ENCODE peak calls at places on chromosomes 12 and 14, in seven cellular contexts. One of them, this sample, is unnamed.

GRCh38 chr14:99026471-99026870 is 245.5 kb downstream of the BCL11B start:
- DNase-seq in endodermal cell: peak; percentile 57
- DNase-seq in lung: no peak
- DNase-seq in stimulated activated naive CD4-positive, alpha-beta T cell treated with Interleukin-2 at 50 U/mL for 16 hours: no peak
- DNase-seq in activated T-helper 1 cell treated with anti-CD3 and anti-CD28 coated beads, Interleukin-12 subunit alpha, Interleukin-12 subunit beta, Interleukin-2, Interleukin-4 antibody, amounts not matched to agents 30 ng/mL and 10 ng/mL and 1 ng/mL, durations not matched to agents 14 hours and 24 hours and 36 hours: no peak
- DNase-seq in GM23248: no peak
- DNase-seq in stimulated activated CD8-positive, alpha-beta memory T cell treated with anti-CD3 and anti-CD28 coated beads, Interleukin-4, amount 100 ng/mL, for 24 hours: no peak
- DNase-seq in this sample: no peak

GRCh38 chr12:70154960-70155589 is 88.2 kb upstream of the CNOT2 start:
- DNase-seq in stimulated activated CD8-positive, alpha-beta memory T cell treated with anti-CD3 and anti-CD28 coated beads, Interleukin-4, amount 100 ng/mL, for 24 hours: no peak
- DNase-seq in lung: no peak
- DNase-seq in endodermal cell: no peak
- DNase-seq in GM23248: no peak
- DNase-seq in stimulated activated naive CD4-positive, alpha-beta T cell treated with Interleukin-2 at 50 U/mL for 16 hours: no peak
- DNase-seq in activated T-helper 1 cell treated with anti-CD3 and anti-CD28 coated beads, Interleukin-12 subunit alpha, Interleukin-12 subunit beta, Interleukin-2, Interleukin-4 antibody, amounts not matched to agents 30 ng/mL and 10 ng/mL and 1 ng/mL, durations not matched to agents 14 hours and 24 hours and 36 hours: no peak
- DNase-seq in this sample: no peak

GRCh38 chr12:12563529-12563928 is 866 bp upstream of the DUSP16 start:
- DNase-seq in stimulated activated CD8-positive, alpha-beta memory T cell treated with anti-CD3 and anti-CD28 coated beads, Interleukin-4, amount 100 ng/mL, for 24 hours: no peak
- DNase-seq in GM23248: peak; percentile 52
- DNase-seq in endodermal cell: no peak
- DNase-seq in stimulated activated naive CD4-positive, alpha-beta T cell treated with Interleukin-2 at 50 U/mL for 16 hours: no peak
- DNase-seq in lung: no peak
- DNase-seq in activated T-helper 1 cell treated with anti-CD3 and anti-CD28 coated beads, Interleukin-12 subunit alpha, Interleukin-12 subunit beta, Interleukin-2, Interleukin-4 antibody, amounts not matched to agents 30 ng/mL and 10 ng/mL and 1 ng/mL, durations not matched to agents 14 hours and 24 hours and 36 hours: no peak
- DNase-seq in this sample: no peak

GRCh38 chr12:20220339-20220738 is 148.0 kb upstream of the PDE3A start:
- DNase-seq in stimulated activated naive CD4-positive, alpha-beta T cell treated with Interleukin-2 at 50 U/mL for 16 hours: no peak
- DNase-seq in stimulated activated CD8-positive, alpha-beta memory T cell treated with anti-CD3 and anti-CD28 coated beads, Interleukin-4, amount 100 ng/mL, for 24 hours: no peak
- DNase-seq in GM23248: peak; percentile 44
- DNase-seq in activated T-helper 1 cell treated with anti-CD3 and anti-CD28 coated beads, Interleukin-12 subunit alpha, Interleukin-12 subunit beta, Interleukin-2, Interleukin-4 antibody, amounts not matched to agents 30 ng/mL and 10 ng/mL and 1 ng/mL, durations not matched to agents 14 hours and 24 hours and 36 hours: no peak
- DNase-seq in endodermal cell: no peak
- DNase-seq in lung: no peak
- DNase-seq in this sample: peak; percentile 3

GRCh38 chr14:61632401-61633195 is 62.7 kb upstream of the HIF1A start:
- DNase-seq in activated T-helper 1 cell treated with anti-CD3 and anti-CD28 coated beads, Interleukin-12 subunit alpha, Interleukin-12 subunit beta, Interleukin-2, Interleukin-4 antibody, amounts not matched to agents 30 ng/mL and 10 ng/mL and 1 ng/mL, durations not matched to agents 14 hours and 24 hours and 36 hours: no peak
- DNase-seq in lung: no peak
- DNase-seq in stimulated activated naive CD4-positive, alpha-beta T cell treated with Interleukin-2 at 50 U/mL for 16 hours: no peak
- DNase-seq in GM23248: no peak
- DNase-seq in endodermal cell: no peak
- DNase-seq in stimulated activated CD8-positive, alpha-beta memory T cell treated with anti-CD3 and anti-CD28 coated beads, Interleukin-4, amount 100 ng/mL, for 24 hours: no peak
- DNase-seq in this sample: no peak

GRCh38 chr12:52543985-52544888 is 8.7 kb downstream of the KRT71 start:
- DNase-seq in stimulated activated naive CD4-positive, alpha-beta T cell treated with Interleukin-2 at 50 U/mL for 16 hours: no peak
- DNase-seq in GM23248: peak; percentile 77
- DNase-seq in activated T-helper 1 cell treated with anti-CD3 and anti-CD28 coated beads, Interleukin-12 subunit alpha, Interleukin-12 subunit beta, Interleukin-2, Interleukin-4 antibody, amounts not matched to agents 30 ng/mL and 10 ng/mL and 1 ng/mL, durations not matched to agents 14 hours and 24 hours and 36 hours: no peak
- DNase-seq in lung: no peak
- DNase-seq in stimulated activated CD8-positive, alpha-beta memory T cell treated with anti-CD3 and anti-CD28 coated beads, Interleukin-4, amount 100 ng/mL, for 24 hours: no peak
- DNase-seq in endodermal cell: peak; percentile 74
- DNase-seq in this sample: no peak

GRCh38 chr12:121128908-121129704 is 3.6 kb upstream of the P2RX7 start:
- DNase-seq in stimulated activated CD8-positive, alpha-beta memory T cell treated with anti-CD3 and anti-CD28 coated beads, Interleukin-4, amount 100 ng/mL, for 24 hours: peak; percentile 75
- DNase-seq in endodermal cell: peak; percentile 83
- DNase-seq in stimulated activated naive CD4-positive, alpha-beta T cell treated with Interleukin-2 at 50 U/mL for 16 hours: peak; percentile 84
- DNase-seq in activated T-helper 1 cell treated with anti-CD3 and anti-CD28 coated beads, Interleukin-12 subunit alpha, Interleukin-12 subunit beta, Interleukin-2, Interleukin-4 antibody, amounts not matched to agents 30 ng/mL and 10 ng/mL and 1 ng/mL, durations not matched to agents 14 hours and 24 hours and 36 hours: peak; percentile 81
- DNase-seq in GM23248: peak; percentile 52
- DNase-seq in lung: peak; percentile 89
- DNase-seq in this sample: no peak

GRCh38 chr14:24576178-24576577 is at the start of gene CTSG:
- DNase-seq in stimulated activated naive CD4-positive, alpha-beta T cell treated with Interleukin-2 at 50 U/mL for 16 hours: no peak
- DNase-seq in GM23248: no peak
- DNase-seq in endodermal cell: no peak
- DNase-seq in lung: no peak
- DNase-seq in activated T-helper 1 cell treated with anti-CD3 and anti-CD28 coated beads, Interleukin-12 subunit alpha, Interleukin-12 subunit beta, Interleukin-2, Interleukin-4 antibody, amounts not matched to agents 30 ng/mL and 10 ng/mL and 1 ng/mL, durations not matched to agents 14 hours and 24 hours and 36 hours: no peak
- DNase-seq in stimulated activated CD8-positive, alpha-beta memory T cell treated with anti-CD3 and anti-CD28 coated beads, Interleukin-4, amount 100 ng/mL, for 24 hours: no peak
- DNase-seq in this sample: no peak

GRCh38 chr14:80223696-80224465 is 12.6 kb upstream of the DIO2 start:
- DNase-seq in stimulated activated CD8-positive, alpha-beta memory T cell treated with anti-CD3 and anti-CD28 coated beads, Interleukin-4, amount 100 ng/mL, for 24 hours: no peak
- DNase-seq in lung: no peak
- DNase-seq in activated T-helper 1 cell treated with anti-CD3 and anti-CD28 coated beads, Interleukin-12 subunit alpha, Interleukin-12 subunit beta, Interleukin-2, Interleukin-4 antibody, amounts not matched to agents 30 ng/mL and 10 ng/mL and 1 ng/mL, durations not matched to agents 14 hours and 24 hours and 36 hours: no peak
- DNase-seq in GM23248: peak; percentile 20
- DNase-seq in stimulated activated naive CD4-positive, alpha-beta T cell treated with Interleukin-2 at 50 U/mL for 16 hours: no peak
- DNase-seq in endodermal cell: no peak
- DNase-seq in this sample: no peak

GRCh38 chr14:75231320-75231719 is 47.3 kb upstream of the FOS start:
- DNase-seq in activated T-helper 1 cell treated with anti-CD3 and anti-CD28 coated beads, Interleukin-12 subunit alpha, Interleukin-12 subunit beta, Interleukin-2, Interleukin-4 antibody, amounts not matched to agents 30 ng/mL and 10 ng/mL and 1 ng/mL, durations not matched to agents 14 hours and 24 hours and 36 hours: no peak
- DNase-seq in endodermal cell: no peak
- DNase-seq in stimulated activated CD8-positive, alpha-beta memory T cell treated with anti-CD3 and anti-CD28 coated beads, Interleukin-4, amount 100 ng/mL, for 24 hours: no peak
- DNase-seq in lung: no peak
- DNase-seq in stimulated activated naive CD4-positive, alpha-beta T cell treated with Interleukin-2 at 50 U/mL for 16 hours: no peak
- DNase-seq in GM23248: no peak
- DNase-seq in this sample: no peak

GRCh38 chr14:50013198-50013918 is 103.0 kb downstream of the VCPKMT start:
- DNase-seq in stimulated activated naive CD4-positive, alpha-beta T cell treated with Interleukin-2 at 50 U/mL for 16 hours: no peak
- DNase-seq in endodermal cell: no peak
- DNase-seq in lung: no peak
- DNase-seq in stimulated activated CD8-positive, alpha-beta memory T cell treated with anti-CD3 and anti-CD28 coated beads, Interleukin-4, amount 100 ng/mL, for 24 hours: no peak
- DNase-seq in GM23248: peak; percentile 64
- DNase-seq in activated T-helper 1 cell treated with anti-CD3 and anti-CD28 coated beads, Interleukin-12 subunit alpha, Interleukin-12 subunit beta, Interleukin-2, Interleukin-4 antibody, amounts not matched to agents 30 ng/mL and 10 ng/mL and 1 ng/mL, durations not matched to agents 14 hours and 24 hours and 36 hours: no peak
- DNase-seq in this sample: no peak

GRCh38 chr12:94783862-94784261 is 133.5 kb upstream of the TMCC3 start:
- DNase-seq in stimulated activated CD8-positive, alpha-beta memory T cell treated with anti-CD3 and anti-CD28 coated beads, Interleukin-4, amount 100 ng/mL, for 24 hours: no peak
- DNase-seq in activated T-helper 1 cell treated with anti-CD3 and anti-CD28 coated beads, Interleukin-12 subunit alpha, Interleukin-12 subunit beta, Interleukin-2, Interleukin-4 antibody, amounts not matched to agents 30 ng/mL and 10 ng/mL and 1 ng/mL, durations not matched to agents 14 hours and 24 hours and 36 hours: no peak
- DNase-seq in endodermal cell: no peak
- DNase-seq in lung: no peak
- DNase-seq in stimulated activated naive CD4-positive, alpha-beta T cell treated with Interleukin-2 at 50 U/mL for 16 hours: no peak
- DNase-seq in GM23248: peak; percentile 66
- DNase-seq in this sample: peak; percentile 27

GRCh38 chr14:94180655-94181271 is 6.6 kb downstream of the PPP4R4 start:
- DNase-seq in stimulated activated CD8-positive, alpha-beta memory T cell treated with anti-CD3 and anti-CD28 coated beads, Interleukin-4, amount 100 ng/mL, for 24 hours: no peak
- DNase-seq in GM23248: peak; percentile 63
- DNase-seq in lung: no peak
- DNase-seq in endodermal cell: no peak
- DNase-seq in activated T-helper 1 cell treated with anti-CD3 and anti-CD28 coated beads, Interleukin-12 subunit alpha, Interleukin-12 subunit beta, Interleukin-2, Interleukin-4 antibody, amounts not matched to agents 30 ng/mL and 10 ng/mL and 1 ng/mL, durations not matched to agents 14 hours and 24 hours and 36 hours: no peak
- DNase-seq in stimulated activated naive CD4-positive, alpha-beta T cell treated with Interleukin-2 at 50 U/mL for 16 hours: no peak
- DNase-seq in this sample: peak; percentile 7

GRCh38 chr12:122867701-122868461 is 28.0 kb downstream of the VPS37B start:
- DNase-seq in lung: no peak
- DNase-seq in stimulated activated CD8-positive, alpha-beta memory T cell treated with anti-CD3 and anti-CD28 coated beads, Interleukin-4, amount 100 ng/mL, for 24 hours: no peak
- DNase-seq in stimulated activated naive CD4-positive, alpha-beta T cell treated with Interleukin-2 at 50 U/mL for 16 hours: no peak
- DNase-seq in activated T-helper 1 cell treated with anti-CD3 and anti-CD28 coated beads, Interleukin-12 subunit alpha, Interleukin-12 subunit beta, Interleukin-2, Interleukin-4 antibody, amounts not matched to agents 30 ng/mL and 10 ng/mL and 1 ng/mL, durations not matched to agents 14 hours and 24 hours and 36 hours: no peak
- DNase-seq in endodermal cell: peak; percentile 94
- DNase-seq in GM23248: no peak
- DNase-seq in this sample: no peak

GRCh38 chr14:93304771-93305170 is 28.1 kb downstream of the BTBD7 start:
- DNase-seq in stimulated activated naive CD4-positive, alpha-beta T cell treated with Interleukin-2 at 50 U/mL for 16 hours: no peak
- DNase-seq in activated T-helper 1 cell treated with anti-CD3 and anti-CD28 coated beads, Interleukin-12 subunit alpha, Interleukin-12 subunit beta, Interleukin-2, Interleukin-4 antibody, amounts not matched to agents 30 ng/mL and 10 ng/mL and 1 ng/mL, durations not matched to agents 14 hours and 24 hours and 36 hours: no peak
- DNase-seq in stimulated activated CD8-positive, alpha-beta memory T cell treated with anti-CD3 and anti-CD28 coated beads, Interleukin-4, amount 100 ng/mL, for 24 hours: no peak
- DNase-seq in endodermal cell: no peak
- DNase-seq in GM23248: peak; percentile 77
- DNase-seq in lung: no peak
- DNase-seq in this sample: peak; percentile 23

GRCh38 chr12:57694459-57695019 is 607 bp downstream of the OS9 start:
- DNase-seq in activated T-helper 1 cell treated with anti-CD3 and anti-CD28 coated beads, Interleukin-12 subunit alpha, Interleukin-12 subunit beta, Interleukin-2, Interleukin-4 antibody, amounts not matched to agents 30 ng/mL and 10 ng/mL and 1 ng/mL, durations not matched to agents 14 hours and 24 hours and 36 hours: no peak
- DNase-seq in lung: no peak
- DNase-seq in stimulated activated CD8-positive, alpha-beta memory T cell treated with anti-CD3 and anti-CD28 coated beads, Interleukin-4, amount 100 ng/mL, for 24 hours: no peak
- DNase-seq in GM23248: peak; percentile 46
- DNase-seq in stimulated activated naive CD4-positive, alpha-beta T cell treated with Interleukin-2 at 50 U/mL for 16 hours: no peak
- DNase-seq in endodermal cell: peak; percentile 59
- DNase-seq in this sample: no peak

GRCh38 chr12:666066-666465 is 2.8 kb upstream of the NINJ2 start:
- DNase-seq in stimulated activated naive CD4-positive, alpha-beta T cell treated with Interleukin-2 at 50 U/mL for 16 hours: no peak
- DNase-seq in lung: no peak
- DNase-seq in stimulated activated CD8-positive, alpha-beta memory T cell treated with anti-CD3 and anti-CD28 coated beads, Interleukin-4, amount 100 ng/mL, for 24 hours: no peak
- DNase-seq in GM23248: no peak
- DNase-seq in activated T-helper 1 cell treated with anti-CD3 and anti-CD28 coated beads, Interleukin-12 subunit alpha, Interleukin-12 subunit beta, Interleukin-2, Interleukin-4 antibody, amounts not matched to agents 30 ng/mL and 10 ng/mL and 1 ng/mL, durations not matched to agents 14 hours and 24 hours and 36 hours: no peak
- DNase-seq in endodermal cell: no peak
- DNase-seq in this sample: no peak

GRCh38 chr12:132618683-132619043 is at the start of gene P2RX2:
- DNase-seq in stimulated activated naive CD4-positive, alpha-beta T cell treated with Interleukin-2 at 50 U/mL for 16 hours: no peak
- DNase-seq in stimulated activated CD8-positive, alpha-beta memory T cell treated with anti-CD3 and anti-CD28 coated beads, Interleukin-4, amount 100 ng/mL, for 24 hours: no peak
- DNase-seq in endodermal cell: no peak
- DNase-seq in activated T-helper 1 cell treated with anti-CD3 and anti-CD28 coated beads, Interleukin-12 subunit alpha, Interleukin-12 subunit beta, Interleukin-2, Interleukin-4 antibody, amounts not matched to agents 30 ng/mL and 10 ng/mL and 1 ng/mL, durations not matched to agents 14 hours and 24 hours and 36 hours: no peak
- DNase-seq in GM23248: no peak
- DNase-seq in lung: no peak
- DNase-seq in this sample: no peak

GRCh38 chr12:112419269-112420133 is 754 bp downstream of the PTPN11 start:
- DNase-seq in activated T-helper 1 cell treated with anti-CD3 and anti-CD28 coated beads, Interleukin-12 subunit alpha, Interleukin-12 subunit beta, Interleukin-2, Interleukin-4 antibody, amounts not matched to agents 30 ng/mL and 10 ng/mL and 1 ng/mL, durations not matched to agents 14 hours and 24 hours and 36 hours: no peak
- DNase-seq in stimulated activated naive CD4-positive, alpha-beta T cell treated with Interleukin-2 at 50 U/mL for 16 hours: no peak
- DNase-seq in stimulated activated CD8-positive, alpha-beta memory T cell treated with anti-CD3 and anti-CD28 coated beads, Interleukin-4, amount 100 ng/mL, for 24 hours: no peak
- DNase-seq in GM23248: peak; percentile 93
- DNase-seq in lung: peak; percentile 74
- DNase-seq in endodermal cell: peak; percentile 92
- DNase-seq in this sample: peak; percentile 45

GRCh38 chr14:90159147-90159546 is 97.2 kb upstream of the PSMC1 start:
- DNase-seq in activated T-helper 1 cell treated with anti-CD3 and anti-CD28 coated beads, Interleukin-12 subunit alpha, Interleukin-12 subunit beta, Interleukin-2, Interleukin-4 antibody, amounts not matched to agents 30 ng/mL and 10 ng/mL and 1 ng/mL, durations not matched to agents 14 hours and 24 hours and 36 hours: no peak
- DNase-seq in stimulated activated naive CD4-positive, alpha-beta T cell treated with Interleukin-2 at 50 U/mL for 16 hours: no peak
- DNase-seq in endodermal cell: no peak
- DNase-seq in GM23248: no peak
- DNase-seq in lung: no peak
- DNase-seq in stimulated activated CD8-positive, alpha-beta memory T cell treated with anti-CD3 and anti-CD28 coated beads, Interleukin-4, amount 100 ng/mL, for 24 hours: no peak
- DNase-seq in this sample: no peak

GRCh38 chr12:75437564-75437963 is 43.0 kb upstream of the GLIPR1 start:
- DNase-seq in activated T-helper 1 cell treated with anti-CD3 and anti-CD28 coated beads, Interleukin-12 subunit alpha, Interleukin-12 subunit beta, Interleukin-2, Interleukin-4 antibody, amounts not matched to agents 30 ng/mL and 10 ng/mL and 1 ng/mL, durations not matched to agents 14 hours and 24 hours and 36 hours: no peak
- DNase-seq in stimulated activated naive CD4-positive, alpha-beta T cell treated with Interleukin-2 at 50 U/mL for 16 hours: peak; percentile 12
- DNase-seq in endodermal cell: no peak
- DNase-seq in stimulated activated CD8-positive, alpha-beta memory T cell treated with anti-CD3 and anti-CD28 coated beads, Interleukin-4, amount 100 ng/mL, for 24 hours: no peak
- DNase-seq in GM23248: peak; percentile 54
- DNase-seq in lung: no peak
- DNase-seq in this sample: no peak

GRCh38 chr12:24948816-24949722 is at the start of gene BCAT1:
- DNase-seq in endodermal cell: peak; percentile 94
- DNase-seq in stimulated activated naive CD4-positive, alpha-beta T cell treated with Interleukin-2 at 50 U/mL for 16 hours: peak; percentile 19
- DNase-seq in GM23248: peak; percentile 92
- DNase-seq in activated T-helper 1 cell treated with anti-CD3 and anti-CD28 coated beads, Interleukin-12 subunit alpha, Interleukin-12 subunit beta, Interleukin-2, Interleukin-4 antibody, amounts not matched to agents 30 ng/mL and 10 ng/mL and 1 ng/mL, durations not matched to agents 14 hours and 24 hours and 36 hours: peak; percentile 33
- DNase-seq in stimulated activated CD8-positive, alpha-beta memory T cell treated with anti-CD3 and anti-CD28 coated beads, Interleukin-4, amount 100 ng/mL, for 24 hours: peak; percentile 36
- DNase-seq in lung: peak; percentile 76
- DNase-seq in this sample: no peak

GRCh38 chr12:124685689-124685993 is 118.2 kb upstream of the NCOR2 start:
- DNase-seq in lung: no peak
- DNase-seq in endodermal cell: no peak
- DNase-seq in stimulated activated naive CD4-positive, alpha-beta T cell treated with Interleukin-2 at 50 U/mL for 16 hours: no peak
- DNase-seq in activated T-helper 1 cell treated with anti-CD3 and anti-CD28 coated beads, Interleukin-12 subunit alpha, Interleukin-12 subunit beta, Interleukin-2, Interleukin-4 antibody, amounts not matched to agents 30 ng/mL and 10 ng/mL and 1 ng/mL, durations not matched to agents 14 hours and 24 hours and 36 hours: no peak
- DNase-seq in GM23248: peak; percentile 27
- DNase-seq in stimulated activated CD8-positive, alpha-beta memory T cell treated with anti-CD3 and anti-CD28 coated beads, Interleukin-4, amount 100 ng/mL, for 24 hours: no peak
- DNase-seq in this sample: no peak

GRCh38 chr12:77795699-77796098 is 35.0 kb upstream of the NAV3 start:
- DNase-seq in lung: no peak
- DNase-seq in stimulated activated naive CD4-positive, alpha-beta T cell treated with Interleukin-2 at 50 U/mL for 16 hours: no peak
- DNase-seq in stimulated activated CD8-positive, alpha-beta memory T cell treated with anti-CD3 and anti-CD28 coated beads, Interleukin-4, amount 100 ng/mL, for 24 hours: no peak
- DNase-seq in activated T-helper 1 cell treated with anti-CD3 and anti-CD28 coated beads, Interleukin-12 subunit alpha, Interleukin-12 subunit beta, Interleukin-2, Interleukin-4 antibody, amounts not matched to agents 30 ng/mL and 10 ng/mL and 1 ng/mL, durations not matched to agents 14 hours and 24 hours and 36 hours: no peak
- DNase-seq in GM23248: peak; percentile 43
- DNase-seq in endodermal cell: no peak
- DNase-seq in this sample: peak; percentile 37

GRCh38 chr14:35366048-35366428 is 38.5 kb downstream of the NFKBIA start:
- DNase-seq in activated T-helper 1 cell treated with anti-CD3 and anti-CD28 coated beads, Interleukin-12 subunit alpha, Interleukin-12 subunit beta, Interleukin-2, Interleukin-4 antibody, amounts not matched to agents 30 ng/mL and 10 ng/mL and 1 ng/mL, durations not matched to agents 14 hours and 24 hours and 36 hours: no peak
- DNase-seq in lung: no peak
- DNase-seq in GM23248: peak; percentile 87
- DNase-seq in stimulated activated CD8-positive, alpha-beta memory T cell treated with anti-CD3 and anti-CD28 coated beads, Interleukin-4, amount 100 ng/mL, for 24 hours: no peak
- DNase-seq in stimulated activated naive CD4-positive, alpha-beta T cell treated with Interleukin-2 at 50 U/mL for 16 hours: no peak
- DNase-seq in endodermal cell: no peak
- DNase-seq in this sample: peak; percentile 22

GRCh38 chr12:41932470-41932991 is 212.1 kb downstream of the GXYLT1 start:
- DNase-seq in lung: peak; percentile 46
- DNase-seq in stimulated activated naive CD4-positive, alpha-beta T cell treated with Interleukin-2 at 50 U/mL for 16 hours: peak; percentile 0
- DNase-seq in activated T-helper 1 cell treated with anti-CD3 and anti-CD28 coated beads, Interleukin-12 subunit alpha, Interleukin-12 subunit beta, Interleukin-2, Interleukin-4 antibody, amounts not matched to agents 30 ng/mL and 10 ng/mL and 1 ng/mL, durations not matched to agents 14 hours and 24 hours and 36 hours: no peak
- DNase-seq in stimulated activated CD8-positive, alpha-beta memory T cell treated with anti-CD3 and anti-CD28 coated beads, Interleukin-4, amount 100 ng/mL, for 24 hours: peak; percentile 2
- DNase-seq in endodermal cell: peak; percentile 89
- DNase-seq in GM23248: peak; percentile 38
- DNase-seq in this sample: no peak

GRCh38 chr14:65282909-65283253 is 129.6 kb upstream of the FUT8 start:
- DNase-seq in activated T-helper 1 cell treated with anti-CD3 and anti-CD28 coated beads, Interleukin-12 subunit alpha, Interleukin-12 subunit beta, Interleukin-2, Interleukin-4 antibody, amounts not matched to agents 30 ng/mL and 10 ng/mL and 1 ng/mL, durations not matched to agents 14 hours and 24 hours and 36 hours: no peak
- DNase-seq in endodermal cell: no peak
- DNase-seq in GM23248: no peak
- DNase-seq in stimulated activated CD8-positive, alpha-beta memory T cell treated with anti-CD3 and anti-CD28 coated beads, Interleukin-4, amount 100 ng/mL, for 24 hours: no peak
- DNase-seq in stimulated activated naive CD4-positive, alpha-beta T cell treated with Interleukin-2 at 50 U/mL for 16 hours: no peak
- DNase-seq in lung: no peak
- DNase-seq in this sample: no peak

GRCh38 chr12:481422-481821 is 21.7 kb downstream of the B4GALNT3 start:
- DNase-seq in stimulated activated CD8-positive, alpha-beta memory T cell treated with anti-CD3 and anti-CD28 coated beads, Interleukin-4, amount 100 ng/mL, for 24 hours: no peak
- DNase-seq in stimulated activated naive CD4-positive, alpha-beta T cell treated with Interleukin-2 at 50 U/mL for 16 hours: no peak
- DNase-seq in endodermal cell: peak; percentile 49
- DNase-seq in lung: no peak
- DNase-seq in activated T-helper 1 cell treated with anti-CD3 and anti-CD28 coated beads, Interleukin-12 subunit alpha, Interleukin-12 subunit beta, Interleukin-2, Interleukin-4 antibody, amounts not matched to agents 30 ng/mL and 10 ng/mL and 1 ng/mL, durations not matched to agents 14 hours and 24 hours and 36 hours: no peak
- DNase-seq in GM23248: peak; percentile 75
- DNase-seq in this sample: no peak

GRCh38 chr12:6285532-6286306 is 24.8 kb upstream of the PLEKHG6 start:
- DNase-seq in stimulated activated naive CD4-positive, alpha-beta T cell treated with Interleukin-2 at 50 U/mL for 16 hours: no peak
- DNase-seq in activated T-helper 1 cell treated with anti-CD3 and anti-CD28 coated beads, Interleukin-12 subunit alpha, Interleukin-12 subunit beta, Interleukin-2, Interleukin-4 antibody, amounts not matched to agents 30 ng/mL and 10 ng/mL and 1 ng/mL, durations not matched to agents 14 hours and 24 hours and 36 hours: no peak
- DNase-seq in endodermal cell: no peak
- DNase-seq in stimulated activated CD8-positive, alpha-beta memory T cell treated with anti-CD3 and anti-CD28 coated beads, Interleukin-4, amount 100 ng/mL, for 24 hours: no peak
- DNase-seq in lung: no peak
- DNase-seq in GM23248: peak; percentile 49
- DNase-seq in this sample: no peak

GRCh38 chr14:63676615-63677014 is 34.9 kb upstream of the WDR89 start:
- DNase-seq in lung: no peak
- DNase-seq in GM23248: no peak
- DNase-seq in stimulated activated CD8-positive, alpha-beta memory T cell treated with anti-CD3 and anti-CD28 coated beads, Interleukin-4, amount 100 ng/mL, for 24 hours: no peak
- DNase-seq in activated T-helper 1 cell treated with anti-CD3 and anti-CD28 coated beads, Interleukin-12 subunit alpha, Interleukin-12 subunit beta, Interleukin-2, Interleukin-4 antibody, amounts not matched to agents 30 ng/mL and 10 ng/mL and 1 ng/mL, durations not matched to agents 14 hours and 24 hours and 36 hours: no peak
- DNase-seq in endodermal cell: no peak
- DNase-seq in stimulated activated naive CD4-positive, alpha-beta T cell treated with Interleukin-2 at 50 U/mL for 16 hours: no peak
- DNase-seq in this sample: no peak

GRCh38 chr14:91919814-91920213 is 27.7 kb downstream of the FBLN5 start:
- DNase-seq in GM23248: peak; percentile 84
- DNase-seq in lung: no peak
- DNase-seq in stimulated activated naive CD4-positive, alpha-beta T cell treated with Interleukin-2 at 50 U/mL for 16 hours: no peak
- DNase-seq in activated T-helper 1 cell treated with anti-CD3 and anti-CD28 coated beads, Interleukin-12 subunit alpha, Interleukin-12 subunit beta, Interleukin-2, Interleukin-4 antibody, amounts not matched to agents 30 ng/mL and 10 ng/mL and 1 ng/mL, durations not matched to agents 14 hours and 24 hours and 36 hours: no peak
- DNase-seq in stimulated activated CD8-positive, alpha-beta memory T cell treated with anti-CD3 and anti-CD28 coated beads, Interleukin-4, amount 100 ng/mL, for 24 hours: no peak
- DNase-seq in endodermal cell: no peak
- DNase-seq in this sample: peak; percentile 53